ENCODE peak calls at places on chromosomes 13 and 19, in eight cellular contexts. S is left ventricle myocardium superior, W is midbrain, N is posterior vena cava, A is AG10803, U is RWPE1, Y is right lobe of liver, E is memory B cell. I is an unnamed sample.

GRCh38 chr13:42602910-42603309 is 29.0 kb downstream of the TNFSF11 start:
- DNase-seq in Y (no peak), N (no peak), S (no peak), U (no peak), A (no peak), W (no peak), E (no peak), I (no peak)

GRCh38 chr13:67635754-67636153 is 405.6 kb upstream of the PCDH9 start:
- DNase-seq in N (no peak), A (no peak), S (no peak), U (no peak), W (no peak), E (no peak), Y (no peak), I (no peak)

GRCh38 chr19:46975918-46976782 is 43.5 kb upstream of the NPAS1 start:
- DNase-seq in W (peak), N (peak), S (peak), A (peak), Y (peak), E (no peak), U (peak), I (peak)

GRCh38 chr13:89748716-89749115 is 1598.8 kb upstream of the MIR17HG start:
- DNase-seq in S (no peak), A (no peak), W (no peak), E (no peak), Y (no peak), N (no peak), U (no peak), I (no peak)

GRCh38 chr13:45374917-45375316 is 33.9 kb upstream of the TPT1 start:
- DNase-seq in U (no peak), N (no peak), A (peak), S (no peak), E (no peak), W (no peak), Y (no peak), I (no peak)

GRCh38 chr13:79349011-79349410 is 57.0 kb downstream of the RBM26 start:
- DNase-seq in S (no peak), Y (no peak), N (no peak), W (no peak), E (no peak), U (no peak), A (peak), I (no peak)

GRCh38 chr19:44005968-44006367 is 3.2 kb downstream of the ZNF230 start:
- DNase-seq in S (no peak), W (no peak), E (no peak), U (no peak), A (peak), Y (no peak), N (no peak), I (no peak)

GRCh38 chr19:18659281-18660050 is 22.6 kb downstream of the KLHL26 start:
- DNase-seq in U (no peak), Y (no peak), E (peak), W (peak), S (peak), A (peak), N (peak), I (no peak)

GRCh38 chr13:64314286-64314685 is 2898.6 kb upstream of the PCDH20 start:
- DNase-seq in W (no peak), Y (no peak), N (no peak), S (no peak), A (no peak), E (no peak), U (no peak), I (no peak)

GRCh38 chr19:2494447-2495129 is 18.7 kb downstream of the GADD45B start:
- DNase-seq in Y (peak), S (peak), N (peak), W (peak), U (peak), E (no peak), A (peak), I (peak)

GRCh38 chr19:34999498-35000337 is at the start of gene GRAMD1A:
- DNase-seq in S (peak), N (peak), A (peak), W (peak), U (peak), E (peak), Y (peak), I (peak)

GRCh38 chr19:23823952-23824389 is 65.3 kb upstream of the ZNF681 start:
- DNase-seq in A (no peak), N (no peak), E (peak), W (no peak), S (no peak), Y (no peak), U (no peak), I (no peak)

GRCh38 chr19:5961969-5962945 is 15.7 kb downstream of the RANBP3 start:
- DNase-seq in N (no peak), S (no peak), Y (peak), A (peak), U (no peak), W (peak), E (no peak), I (peak)

GRCh38 chr13:21243843-21244184 is 67.4 kb downstream of the MRPL57 start:
- DNase-seq in A (no peak), Y (no peak), U (no peak), N (no peak), E (no peak), S (no peak), W (no peak), I (no peak)

GRCh38 chr13:34941835-34942731 is at the start of gene NBEA:
- DNase-seq in E (peak), N (peak), U (peak), Y (peak), W (peak), S (peak), A (peak), I (peak)

GRCh38 chr19:56964526-56964925 is 124.0 kb upstream of the PEG3 start:
- DNase-seq in E (no peak), N (no peak), Y (no peak), W (no peak), A (no peak), S (no peak), U (no peak), I (no peak)

GRCh38 chr13:50994651-50995050 is 85.1 kb downstream of the RNASEH2B start:
- DNase-seq in A (no peak), W (no peak), E (no peak), U (no peak), Y (no peak), S (no peak), N (no peak), I (no peak)

GRCh38 chr19:4374451-4375163 is 25.7 kb downstream of the SH3GL1 start:
- DNase-seq in N (peak), A (peak), W (no peak), U (peak), S (peak), E (no peak), Y (no peak), I (no peak)

GRCh38 chr19:4390017-4390861 is 10.1 kb downstream of the SH3GL1 start:
- DNase-seq in Y (peak), S (peak), W (no peak), A (peak), E (no peak), U (no peak), N (no peak), I (peak)

GRCh38 chr19:15934332-15935078 is at the start of gene CYP4F11:
- DNase-seq in N (no peak), W (peak), Y (peak), E (no peak), S (peak), A (no peak), U (peak), I (peak)

GRCh38 chr19:29714953-29715694 is at the start of gene C19orf12:
- DNase-seq in W (peak), E (peak), S (peak), Y (peak), A (peak), U (peak), N (peak), I (peak)

GRCh38 chr13:77981191-77981925 is 62.7 kb upstream of the EDNRB start:
- DNase-seq in A (peak), N (no peak), W (no peak), Y (no peak), U (no peak), E (no peak), S (no peak), I (no peak)

GRCh38 chr13:77543711-77544110 is 8.2 kb downstream of the SCEL start:
- DNase-seq in N (no peak), Y (no peak), U (no peak), A (no peak), S (no peak), E (no peak), W (no peak), I (no peak)

GRCh38 chr13:102911336-102911735 is 65.5 kb downstream of the ERCC5 start:
- DNase-seq in W (no peak), A (no peak), N (no peak), E (no peak), S (no peak), Y (no peak), U (peak), I (no peak)

I was measured in left lobe of liver.